ENCODE peak calls at places on chromosomes 6 and 20, in eight cellular contexts. D, C, E, W, L, J, V and N are unnamed samples. For H3K36me3, the result is how much of the 10 kb centered on the place peaks cover.

GRCh38 chr20:6101346-6101745 is 21.5 kb downstream of the FERMT1 start:
- DNase-seq in C (no peak), J (no peak), D (no peak), V (no peak), W (no peak), E (no peak), L (no peak), N (no peak)

GRCh38 chr20:20741067-20742045 is 28.9 kb upstream of the RALGAPA2 start:
- DNase-seq in J (no peak), W (no peak), E (no peak), D (no peak), C (no peak), L (peak), V (no peak), N (no peak)

GRCh38 chr6:98433325-98433724 is 401.0 kb upstream of the POU3F2 start:
- DNase-seq in C (no peak), J (no peak), L (no peak), W (no peak), V (no peak), D (no peak), E (no peak), N (no peak)

GRCh38 chr20:39264506-39265172 is 302.5 kb downstream of the DHX35 start:
- DNase-seq in L (peak), E (no peak), C (peak), W (peak), D (peak), V (peak), J (peak), N (peak)

GRCh38 chr20:45924391-45925261 is 9.9 kb upstream of the PCIF1 start:
- DNase-seq in W (no peak), D (no peak), V (no peak), J (peak), L (no peak), C (no peak), E (peak), N (peak)

GRCh38 chr6:168239374-168239773 is 80.2 kb downstream of the DACT2 start:
- DNase-seq in V (no peak), C (no peak), E (no peak), L (no peak), D (no peak), W (no peak), J (no peak), N (no peak)

GRCh38 chr20:59518881-59519706 is 85.2 kb upstream of the PHACTR3 start:
- DNase-seq in L (peak), J (no peak), C (peak), W (peak), D (no peak), V (peak), E (no peak), N (no peak)

GRCh38 chr6:76706566-76706965 is 634.1 kb upstream of the IMPG1 start:
- DNase-seq in J (no peak), D (no peak), E (no peak), L (no peak), C (no peak), V (no peak), W (no peak), N (no peak)

GRCh38 chr6:42550277-42550676 is 13.6 kb upstream of the UBR2 start:
- DNase-seq in D (no peak), V (no peak), J (no peak), E (no peak), C (no peak), L (no peak), W (no peak), N (no peak)

GRCh38 chr6:31622678-31623077 is 2.2 kb downstream of the PRRC2A start:
- DNase-seq in J (no peak), C (peak), E (no peak), W (no peak), D (no peak), V (no peak), L (peak), N (no peak)

GRCh38 chr20:44576297-44576696 is 6.1 kb upstream of the PKIG start:
- DNase-seq in E (no peak), J (no peak), W (no peak), D (no peak), L (no peak), C (no peak), V (peak), N (no peak)

GRCh38 chr6:142874676-142875075 is 70.3 kb downstream of the HIVEP2 start:
- DNase-seq in L (no peak), C (no peak), D (no peak), W (no peak), E (no peak), V (peak), J (no peak), N (no peak)

GRCh38 chr6:37171141-37171969 is 1.4 kb downstream of the PIM1 start:
- DNase-seq in L (peak), V (peak), C (peak), W (peak), D (no peak), E (peak), J (peak), N (peak)

GRCh38 chr6:39911513-39912125 is 22.6 kb downstream of the MOCS1 start:
- DNase-seq in V (no peak), J (no peak), W (no peak), E (no peak), D (no peak), C (no peak), L (no peak), N (no peak)
- TF ChIP-seq EP300 in V (no peak), J (no peak), W (no peak), E (no peak), D (no peak), C (no peak), L (no peak), N (no peak)

DNA sequence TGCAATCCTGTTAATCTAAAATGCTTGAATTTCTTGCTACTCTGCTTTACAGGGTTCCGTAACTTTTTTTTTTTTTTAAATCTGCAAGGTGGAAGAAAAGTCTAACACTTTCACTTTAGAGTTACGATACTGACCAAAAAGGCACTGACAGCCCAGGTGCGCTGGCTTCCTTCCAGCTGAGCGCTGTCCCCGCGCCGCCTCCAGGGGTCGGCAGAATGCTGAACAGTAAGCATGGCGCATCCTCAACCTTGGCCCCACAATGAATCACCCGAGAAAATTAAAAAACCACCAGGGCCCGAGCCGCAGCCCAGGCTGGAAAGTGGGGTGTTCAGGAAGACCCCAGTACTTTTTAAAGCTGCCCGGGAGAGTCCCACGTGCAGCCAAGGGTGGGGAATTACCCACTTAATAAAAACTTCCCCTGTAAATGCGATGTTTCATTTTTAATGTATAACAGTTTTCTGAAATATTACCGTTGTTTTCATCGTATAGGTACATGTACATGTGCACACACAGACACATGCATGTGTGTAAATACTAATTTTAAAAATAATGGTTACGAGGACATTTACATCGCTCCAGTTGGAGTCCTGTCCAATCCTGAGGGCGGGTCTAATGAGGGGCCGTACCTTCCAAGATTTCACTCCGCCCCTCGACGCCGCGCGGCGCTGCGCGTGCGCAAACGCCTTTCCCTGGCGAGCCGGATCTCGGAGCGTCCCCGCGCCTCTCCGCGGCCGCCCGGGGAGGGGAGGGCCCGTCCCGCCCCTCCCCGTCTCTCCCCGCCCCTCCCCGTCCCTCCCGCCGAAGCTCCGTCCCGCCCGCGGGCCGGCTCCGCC is 420 bp upstream of the GINM1 start:
- DNase-seq in L (peak), D (peak), J (peak), W (peak), E (peak), V (peak), C (peak), N (peak)
- TF ChIP-seq CTCF in L (no peak), D (peak), J (peak), W (peak), E (peak), V (peak), C (peak), N (peak)

GRCh38 chr6:160079686-160080043 is 42.0 kb upstream of the SLC22A1 start:
- DNase-seq in E (no peak), J (no peak), V (no peak), D (no peak), W (no peak), L (no peak), C (no peak), N (no peak)
- H3K36me3 ChIP-seq in E (under half), J (half or more), V (half or more), D (half or more), W (under half), L (half or more), C (under half), N (under half)

GRCh38 chr6:127367023-127367375 is 23.6 kb upstream of the ECHDC1 start:
- DNase-seq in W (no peak), J (no peak), E (no peak), C (no peak), L (no peak), V (no peak), D (no peak), N (no peak)
- TF ChIP-seq EP300 in W (no peak), J (no peak), E (no peak), C (no peak), L (no peak), V (peak), D (no peak), N (no peak)

GRCh38 chr20:25259788-25260254 is 11.9 kb downstream of the PYGB start:
- DNase-seq in C (no peak), J (no peak), D (no peak), L (no peak), E (no peak), V (no peak), W (peak), N (no peak)
- TF ChIP-seq CTCF in C (no peak), J (no peak), D (no peak), L (no peak), E (no peak), V (no peak), W (no peak), N (no peak)

DNA sequence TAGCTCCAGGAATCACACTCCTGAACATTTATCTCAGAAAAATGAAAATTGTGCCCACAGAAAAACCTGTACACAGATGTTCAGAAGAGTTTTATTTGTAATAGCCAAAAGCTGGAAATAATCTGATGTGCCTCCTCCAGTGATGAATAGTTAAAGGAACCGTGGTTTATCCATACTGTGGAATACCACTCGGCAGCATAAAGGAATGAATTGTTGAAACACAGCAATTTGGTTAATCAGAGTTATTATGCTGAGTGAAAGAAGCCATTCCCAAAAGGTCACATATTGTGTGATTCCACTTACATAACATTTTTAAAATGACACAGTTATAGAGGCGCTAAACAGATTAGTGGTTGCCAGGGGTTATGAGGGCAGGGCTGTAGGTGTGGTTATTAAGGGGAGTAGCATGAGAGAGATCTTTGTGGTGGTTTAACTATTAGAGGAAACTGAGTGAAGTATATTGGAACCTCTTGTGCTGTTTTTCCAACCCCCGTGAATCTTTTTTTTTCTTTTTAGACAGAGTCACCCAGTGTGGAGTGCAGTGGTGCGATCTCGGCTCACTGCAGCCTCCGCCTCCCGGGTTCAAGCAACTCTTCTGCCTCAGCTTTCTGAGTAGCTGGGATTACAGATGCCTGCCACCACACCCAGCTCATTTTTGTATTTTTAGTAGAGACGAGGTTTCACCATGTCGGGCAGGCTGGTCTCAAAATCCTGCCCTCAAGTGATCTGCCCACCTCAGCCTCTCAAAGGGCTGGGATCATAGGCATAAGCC is 26.2 kb downstream of the PSMF1 start:
- DNase-seq in W (no peak), E (no peak), L (no peak), V (no peak), C (no peak), D (no peak), J (no peak), N (no peak)
- H3K36me3 ChIP-seq in W (under half), E (under half), L (half or more), V (half or more), C (under half), D (under half), J (under half), N (under half)

DNA sequence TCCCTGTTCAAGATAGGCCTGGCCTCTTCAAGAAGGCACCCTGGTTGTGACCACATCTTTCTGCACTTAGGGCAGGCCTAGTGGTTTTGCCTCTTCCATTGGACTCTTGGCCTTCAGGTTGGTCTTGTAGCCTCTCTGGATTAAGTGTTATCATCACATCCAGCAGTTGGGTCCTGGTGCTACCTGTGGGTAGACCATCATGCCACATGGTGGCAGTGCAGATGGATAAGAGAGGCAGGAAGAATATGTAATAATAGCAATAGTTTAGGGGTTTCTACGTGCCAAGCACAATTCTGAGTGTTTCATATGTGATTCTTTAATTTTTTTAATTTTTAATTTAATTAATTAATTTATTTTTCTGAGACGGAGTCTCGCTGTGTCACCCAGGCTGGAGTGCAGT is 28.5 kb upstream of the SNRPB2 start:
- DNase-seq in E (no peak), L (peak), D (no peak), V (no peak), W (no peak), C (no peak), J (no peak), N (no peak)
- TF ChIP-seq EP300 in E (no peak), L (no peak), D (no peak), V (no peak), W (no peak), C (no peak), J (no peak), N (no peak)